ENCODE peak calls at places on chromosomes 5 and 9, in eight cellular contexts. J is psoas muscle, W is GM10248, H is epithelial cell of esophagus, T is HFFc6, Z is progenitor cell of endocrine pancreas, N is cardiac fibroblast, G is HL-60. X is an unnamed sample.

GRCh38 chr5:73751254-73751914 is 125.4 kb downstream of the ARHGEF28 start:
- DNase-seq in J (no peak), W (no peak), H (no peak), T (no peak), Z (no peak), N (no peak), G (no peak), X (no peak)

GRCh38 chr9:76699966-76700365 is 64.3 kb upstream of the PCA3 start:
- DNase-seq in J (no peak), W (no peak), H (peak), T (peak), Z (no peak), N (peak), G (no peak), X (peak)

GRCh38 chr9:79673614-79674013 is 101.8 kb downstream of the TLE4 start:
- DNase-seq in J (no peak), W (peak), H (no peak), T (no peak), Z (no peak), N (no peak), G (no peak), X (no peak)

GRCh38 chr9:133939386-133939785 is 52.7 kb downstream of the VAV2 start:
- DNase-seq in J (no peak), W (no peak), H (no peak), T (no peak), Z (no peak), N (no peak), G (no peak), X (no peak)

GRCh38 chr9:130426467-130426773 is 18.3 kb upstream of the ASS1 start:
- DNase-seq in J (no peak), W (no peak), H (no peak), T (no peak), Z (no peak), N (no peak), G (no peak), X (no peak)

GRCh38 chr5:153749941-153750340 is 259.5 kb downstream of the GRIA1 start:
- DNase-seq in J (no peak), W (no peak), H (no peak), T (no peak), Z (no peak), N (no peak), G (no peak), X (no peak)

GRCh38 chr9:78592866-78593265 is 295.9 kb downstream of the PSAT1 start:
- DNase-seq in J (no peak), W (no peak), H (peak), T (peak), Z (no peak), N (no peak), G (no peak), X (peak)

GRCh38 chr5:127358274-127358673 is 67.7 kb downstream of the MEGF10 start:
- DNase-seq in J (no peak), W (no peak), H (no peak), T (no peak), Z (no peak), N (peak), G (no peak), X (peak)

GRCh38 chr9:73039253-73039915 is 86.5 kb upstream of the ALDH1A1 start:
- DNase-seq in J (no peak), W (no peak), H (no peak), T (peak), Z (no peak), N (peak), G (no peak), X (peak)

GRCh38 chr5:75664933-75665332 is 52.3 kb downstream of the POC5 start:
- DNase-seq in J (no peak), W (no peak), H (no peak), T (no peak), Z (no peak), N (no peak), G (no peak), X (no peak)

GRCh38 chr5:137752873-137753226 is 1.3 kb downstream of the HNRNPA0 start:
- DNase-seq in J (no peak), W (peak), H (peak), T (no peak), Z (no peak), N (peak), G (no peak), X (peak)

GRCh38 chr5:154179846-154180710 is 10.5 kb upstream of the GALNT10 start:
- DNase-seq in J (no peak), W (peak), H (peak), T (peak), Z (no peak), N (peak), G (no peak), X (peak)

DNA sequence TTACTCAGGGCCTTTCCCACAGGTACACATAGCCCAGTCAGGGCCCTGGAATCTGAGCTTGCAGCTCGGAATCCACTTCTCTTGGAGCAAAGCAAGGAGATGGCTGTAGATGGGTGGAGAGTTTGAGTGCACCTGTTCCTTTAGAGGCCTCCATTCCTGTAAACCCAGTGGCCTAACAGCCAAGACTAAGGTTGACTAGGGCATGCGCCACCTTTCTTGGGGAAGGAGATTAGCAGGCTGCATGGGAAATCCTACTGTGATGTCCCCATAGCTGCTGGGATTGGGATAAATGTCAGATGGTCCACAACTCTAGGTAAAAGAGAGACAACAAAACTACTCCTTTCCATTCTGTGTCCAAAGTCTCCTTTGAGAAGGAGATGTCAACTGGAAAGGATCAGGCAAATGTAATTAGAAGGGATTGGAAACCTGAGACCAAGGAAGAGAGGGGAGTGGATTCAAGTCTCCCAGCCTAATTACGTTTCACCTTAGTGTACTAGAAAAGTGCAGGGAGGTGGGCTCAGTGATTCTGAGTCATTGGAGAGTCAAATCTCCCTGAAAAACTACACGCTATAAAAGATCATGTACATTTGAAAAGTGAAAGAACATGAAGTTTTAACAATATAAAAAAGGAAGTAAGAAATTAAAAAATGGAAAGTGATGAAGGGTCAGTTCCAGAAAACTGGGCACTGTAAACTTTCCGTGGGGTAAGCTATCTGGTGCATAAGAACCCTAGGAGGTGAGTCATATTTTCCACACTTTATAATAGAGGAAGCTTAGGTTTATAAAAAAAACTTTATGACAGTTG is 104.2 kb downstream of the SEC61B start:
- DNase-seq in J (no peak), W (no peak), H (peak), T (no peak), Z (no peak), N (peak), G (peak), X (no peak)
- TF ChIP-seq CTCF in J (no peak), W (no peak), H (no peak), T (no peak), Z (no peak), N (no peak), G (no peak), X (no peak)

GRCh38 chr9:91491624-91492023 is 68.0 kb upstream of the NFIL3 start:
- DNase-seq in J (no peak), W (no peak), H (no peak), T (no peak), Z (no peak), N (no peak), G (no peak), X (no peak)

GRCh38 chr9:91495450-91495849 is 71.8 kb upstream of the NFIL3 start:
- DNase-seq in J (no peak), W (no peak), H (peak), T (peak), Z (no peak), N (peak), G (no peak), X (peak)

GRCh38 chr9:91492237-91492636 is 68.6 kb upstream of the NFIL3 start:
- DNase-seq in J (no peak), W (no peak), H (no peak), T (no peak), Z (no peak), N (no peak), G (no peak), X (no peak)

GRCh38 chr9:91496351-91496750 is 72.7 kb upstream of the NFIL3 start:
- DNase-seq in J (no peak), W (no peak), H (no peak), T (no peak), Z (no peak), N (no peak), G (no peak), X (no peak)

GRCh38 chr9:91494751-91495150 is 71.1 kb upstream of the NFIL3 start:
- DNase-seq in J (no peak), W (no peak), H (no peak), T (peak), Z (no peak), N (no peak), G (no peak), X (no peak)
- TF ChIP-seq CTCF in J (no peak), W (no peak), H (no peak), T (no peak), Z (no peak), N (no peak), G (no peak), X (no peak)

GRCh38 chr5:4212071-4212739 is 616.6 kb downstream of the IRX1 start:
- DNase-seq in J (no peak), W (no peak), H (no peak), T (no peak), Z (no peak), N (no peak), G (no peak), X (no peak)

GRCh38 chr5:4220016-4220415 is 624.4 kb downstream of the IRX1 start:
- DNase-seq in J (no peak), W (no peak), H (no peak), T (no peak), Z (no peak), N (no peak), G (no peak), X (no peak)

GRCh38 chr5:4216142-4216541 is 620.5 kb downstream of the IRX1 start:
- DNase-seq in J (no peak), W (no peak), H (no peak), T (no peak), Z (no peak), N (no peak), G (no peak), X (peak)

GRCh38 chr5:4212981-4213819 is 617.6 kb downstream of the IRX1 start:
- DNase-seq in J (no peak), W (no peak), H (no peak), T (no peak), Z (no peak), N (no peak), G (no peak), X (no peak)

GRCh38 chr5:4215143-4215542 is 619.5 kb downstream of the IRX1 start:
- DNase-seq in J (no peak), W (no peak), H (no peak), T (no peak), Z (no peak), N (no peak), G (no peak), X (no peak)
- TF ChIP-seq CTCF in J (no peak), W (no peak), H (no peak), T (no peak), Z (no peak), N (no peak), G (no peak), X (no peak)

DNA sequence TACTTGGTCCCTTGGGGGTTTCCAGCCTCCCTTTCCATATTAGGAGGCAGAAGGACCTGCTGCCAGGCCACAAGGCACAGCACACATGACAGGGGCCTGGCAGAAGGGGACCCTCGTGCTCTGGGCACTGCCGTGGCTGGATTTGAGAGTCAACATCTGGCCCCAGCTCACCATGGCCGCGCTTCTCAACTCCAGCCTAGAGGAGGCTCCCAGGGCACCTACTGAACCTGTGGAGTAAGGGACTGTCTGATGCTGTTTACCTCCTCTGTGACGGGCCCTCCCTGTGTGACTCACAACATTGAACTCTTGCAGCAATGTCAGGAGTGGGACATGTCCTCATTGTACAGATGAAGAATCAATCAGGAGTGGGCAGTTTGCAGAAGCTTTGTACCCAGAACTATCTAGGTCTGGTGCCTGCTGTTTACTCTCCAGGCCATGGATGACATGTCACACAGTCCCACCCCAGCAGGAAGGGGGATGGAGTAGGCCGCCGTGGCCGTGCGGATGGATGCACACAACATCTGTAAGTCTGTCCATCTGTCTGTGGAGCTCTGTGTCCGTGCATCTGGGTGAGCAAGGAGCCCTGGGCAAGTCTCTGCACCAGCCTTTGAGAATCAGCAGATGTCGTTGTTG is 311.3 kb upstream of the IRX4 start:
- DNase-seq in J (no peak), W (no peak), H (no peak), T (no peak), Z (peak), N (no peak), G (no peak), X (no peak)
- TF ChIP-seq CTCF in J (no peak), W (no peak), H (no peak), T (no peak), Z (no peak), N (no peak), G (no peak), X (no peak)

DNA sequence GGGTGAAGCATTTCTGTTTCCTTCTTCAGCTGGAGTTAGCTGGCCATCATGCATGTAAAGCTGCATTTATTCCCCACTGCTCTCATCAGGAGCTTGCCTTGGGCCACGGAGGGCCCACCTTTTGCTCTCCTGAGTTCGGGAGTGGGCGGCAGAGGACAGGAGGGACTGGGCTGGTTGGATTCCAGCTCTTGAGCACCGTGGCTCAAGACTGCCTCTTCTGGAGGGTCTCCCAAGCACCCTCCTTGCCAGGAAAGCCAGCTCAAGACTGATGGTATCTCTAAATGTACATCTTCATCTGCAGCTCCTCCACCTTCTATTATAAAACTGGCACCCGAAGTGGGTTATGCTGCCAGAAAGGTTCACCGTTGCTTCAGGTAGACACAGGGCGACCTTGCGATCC is 399.6 kb upstream of the IRX1 start:
- DNase-seq in J (no peak), W (no peak), H (no peak), T (no peak), Z (no peak), N (no peak), G (no peak), X (no peak)
- TF ChIP-seq CTCF in J (no peak), W (no peak), H (no peak), T (no peak), Z (peak), N (no peak), G (no peak), X (no peak)

GRCh38 chr5:151048526-151048925 is 28.1 kb downstream of the GPX3 start:
- DNase-seq in J (no peak), W (no peak), H (peak), T (peak), Z (no peak), N (peak), G (no peak), X (peak)
- TF ChIP-seq CTCF in J (peak), W (no peak), H (peak), T (peak), Z (no peak), N (peak), G (no peak), X (peak)

GRCh38 chr5:59335544-59335943 is 558.0 kb downstream of the PDE4D start:
- DNase-seq in J (no peak), W (no peak), H (no peak), T (no peak), Z (no peak), N (no peak), G (no peak), X (no peak)
- TF ChIP-seq CTCF in J (no peak), W (no peak), H (no peak), T (peak), Z (no peak), N (no peak), G (no peak), X (no peak)